ENCODE peak calls at places on chromosomes 7 and 10, in seven cellular contexts. L is breast epithelium, I is HL-60, H is B cell, A is Calu3, V is brain microvascular endothelial cell, S is GM23338. D is an unnamed sample.

GRCh38 chr7:30797294-30798040 is 26.2 kb downstream of the MINDY4 start:
- DNase-seq in S (no peak), A (no peak), I (no peak), L (no peak), V (no peak), H (no peak), D (no peak)

GRCh38 chr7:92714767-92715166 is 121.6 kb downstream of the CDK6 start:
- DNase-seq in S (no peak), L (no peak), H (no peak), V (no peak), I (no peak), A (no peak), D (no peak)

GRCh38 chr10:62377966-62378365 is 3.8 kb downstream of the ZNF365 start:
- DNase-seq in S (no peak), A (no peak), L (no peak), V (no peak), I (no peak), H (no peak), D (no peak)

GRCh38 chr10:63005246-63005645 is 127.9 kb upstream of the NRBF2 start:
- DNase-seq in H (no peak), S (no peak), L (no peak), I (no peak), V (peak), A (no peak), D (no peak)

GRCh38 chr10:132172091-132173066 is 14.4 kb upstream of the DPYSL4 start:
- DNase-seq in S (no peak), A (no peak), V (no peak), H (no peak), I (no peak), L (no peak), D (no peak)

GRCh38 chr7:18040196-18040595 is 12.6 kb upstream of the PRPS1L1 start:
- DNase-seq in S (no peak), A (peak), L (no peak), V (peak), H (no peak), I (no peak), D (no peak)

GRCh38 chr10:72087392-72087968 is 871 bp downstream of the SPOCK2 start:
- DNase-seq in L (no peak), H (peak), V (no peak), I (no peak), S (peak), A (peak), D (peak)

GRCh38 chr10:52212062-52212461 is 102.0 kb upstream of the DKK1 start:
- DNase-seq in H (no peak), I (no peak), S (peak), A (no peak), L (no peak), V (no peak), D (no peak)

GRCh38 chr7:128805225-128805624 is 13.5 kb downstream of the CCDC136 start:
- DNase-seq in S (no peak), A (no peak), L (no peak), V (no peak), I (no peak), H (no peak), D (no peak)

GRCh38 chr7:151518105-151518780 is 1.5 kb downstream of the RHEB start:
- DNase-seq in A (peak), I (peak), H (peak), S (peak), V (peak), L (peak), D (no peak)

GRCh38 chr7:128197586-128197985 is 43.5 kb upstream of the LEP start:
- DNase-seq in H (no peak), I (no peak), S (no peak), V (no peak), A (no peak), L (no peak), D (no peak)

GRCh38 chr7:128453836-128454804 is 1.6 kb upstream of the HILPDA start:
- DNase-seq in L (peak), S (peak), H (no peak), V (peak), I (no peak), A (no peak), D (no peak)

GRCh38 chr10:112039823-112040222 is 143.7 kb downstream of the GPAM start:
- DNase-seq in S (no peak), I (no peak), A (no peak), H (no peak), L (no peak), V (no peak), D (no peak)

GRCh38 chr10:2990764-2991163 is 76.6 kb upstream of the PFKP start:
- DNase-seq in I (no peak), H (no peak), S (no peak), A (no peak), L (no peak), V (no peak), D (no peak)

GRCh38 chr7:17166824-17167379 is 131.6 kb upstream of the AHR start:
- DNase-seq in L (no peak), V (no peak), I (no peak), A (no peak), S (no peak), H (no peak), D (no peak)

GRCh38 chr10:32005050-32005449 is 51.2 kb downstream of the KIF5B start:
- DNase-seq in H (peak), L (no peak), I (peak), A (peak), V (peak), S (peak), D (peak)

GRCh38 chr7:8129323-8129659 is 132.7 kb downstream of the ICA1 start:
- DNase-seq in V (no peak), H (no peak), L (no peak), A (no peak), S (no peak), I (no peak), D (no peak)

GRCh38 chr7:4500812-4501211 is 181.3 kb upstream of the FOXK1 start:
- DNase-seq in S (peak), L (no peak), A (no peak), I (no peak), V (no peak), H (no peak), D (no peak)

GRCh38 chr7:43723002-43723331 is 6.4 kb downstream of the COA1 start:
- DNase-seq in I (no peak), L (no peak), V (no peak), A (no peak), H (no peak), S (no peak), D (no peak)

GRCh38 chr10:120634629-120635028 is 177.6 kb downstream of the PLPP4 start:
- DNase-seq in A (no peak), V (no peak), L (no peak), H (no peak), S (peak), I (no peak), D (no peak)

GRCh38 chr10:17993361-17993760 is 41.6 kb downstream of the SLC39A12 start:
- DNase-seq in V (no peak), A (no peak), H (no peak), I (no peak), L (no peak), S (no peak), D (no peak)

GRCh38 chr7:156764016-156764669 is 123.6 kb downstream of the RNF32 start:
- DNase-seq in S (peak), I (no peak), H (no peak), V (peak), L (no peak), A (peak), D (no peak)

GRCh38 chr7:92754756-92755581 is 81.4 kb downstream of the CDK6 start:
- DNase-seq in L (no peak), A (no peak), S (no peak), H (no peak), I (peak), V (no peak), D (no peak)

GRCh38 chr10:117004627-117005453 is at the start of gene SHTN1:
- DNase-seq in I (peak), V (peak), S (peak), H (no peak), A (peak), L (peak), D (peak)

GRCh38 chr10:70513848-70514309 is 35.3 kb downstream of the PALD1 start:
- DNase-seq in H (peak), V (no peak), I (no peak), S (peak), L (no peak), A (peak), D (peak)

GRCh38 chr10:90652519-90652918 is 205.3 kb downstream of the HTR7 start:
- DNase-seq in S (peak), A (no peak), V (peak), I (no peak), L (no peak), H (no peak), D (no peak)
- TF ChIP-seq CTCF in S (peak), A (no peak), V (peak), I (no peak), L (no peak), H (no peak), D (no peak)

DNA sequence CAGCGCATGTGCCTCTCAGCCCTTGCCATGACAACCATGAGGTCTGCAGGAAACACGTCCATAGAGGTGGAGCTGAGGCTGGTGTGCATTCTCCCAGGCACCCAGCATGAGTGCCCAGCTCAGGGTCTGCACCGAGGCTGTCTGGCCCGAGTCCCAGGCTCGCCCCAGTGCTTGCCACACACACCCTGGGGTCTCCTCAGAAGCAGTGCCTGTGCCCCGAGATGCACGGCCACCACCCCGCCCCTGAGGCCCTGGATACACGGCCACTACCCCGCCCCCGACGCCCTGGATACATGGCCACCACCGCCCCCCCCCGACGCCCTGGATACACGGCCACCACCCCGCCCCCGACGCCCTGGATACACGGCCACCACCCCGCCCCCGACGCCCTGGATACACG is 529.7 kb downstream of the DNAJB6 start:
- DNase-seq in S (no peak), V (no peak), A (no peak), H (no peak), L (no peak), I (no peak), D (no peak)
- TF ChIP-seq CTCF in S (no peak), V (no peak), A (no peak), H (no peak), L (no peak), I (no peak), D (no peak)

GRCh38 chr10:44071479-44071878 is 313.4 kb downstream of the CXCL12 start:
- DNase-seq in L (no peak), S (no peak), V (no peak), A (no peak), I (no peak), H (no peak), D (no peak)
- TF ChIP-seq CTCF in L (no peak), S (no peak), V (no peak), A (no peak), I (no peak), H (no peak), D (no peak)

GRCh38 chr10:124534231-124534798 is 72.7 kb downstream of the LHPP start:
- DNase-seq in I (peak), S (peak), L (no peak), A (no peak), H (peak), V (no peak), D (peak)
- TF ChIP-seq CTCF in I (no peak), S (peak), L (no peak), A (no peak), H (peak), V (peak), D (no peak)

GRCh38 chr7:33530664-33531063 is 374.7 kb upstream of the BMPER start:
- DNase-seq in H (no peak), V (no peak), L (no peak), S (peak), I (no peak), A (no peak), D (no peak)
- TF ChIP-seq CTCF in H (no peak), V (no peak), L (no peak), S (peak), I (no peak), A (no peak), D (no peak)

D was measured in GM13976.